ENCODE peak calls at places on chromosomes 4 and X, in eight cellular contexts. W, J, B, Z, P, V, G and D are unnamed samples.

GRCh38 chr4:7254736-7255487 is 62.6 kb downstream of the SORCS2 start:
- DNase-seq in V (peak; percentile 48), J (no peak), Z (no peak), P (no peak), W (no peak), G (no peak), B (peak; percentile 85), D (peak; percentile 83)

GRCh38 chrX:68461541-68461940 is 28.2 kb upstream of the OPHN1 start:
- DNase-seq in B (no peak), W (no peak), V (no peak), J (no peak), G (no peak), P (no peak), Z (no peak), D (no peak)

GRCh38 chr4:78525559-78525958 is 26.0 kb upstream of the ANXA3 start:
- DNase-seq in B (no peak), V (no peak), J (no peak), Z (no peak), W (no peak), G (no peak), P (no peak), D (no peak)

GRCh38 chr4:55096045-55096444 is 29.4 kb downstream of the KDR start:
- DNase-seq in W (no peak), Z (no peak), G (no peak), V (no peak), J (no peak), P (no peak), B (no peak), D (no peak)

GRCh38 chr4:152115794-152116193 is 355.0 kb upstream of the GATB start:
- DNase-seq in B (no peak), Z (no peak), V (no peak), W (no peak), J (peak; percentile 95), P (no peak), G (no peak), D (peak; percentile 32)

GRCh38 chr4:8643441-8643840 is 50.9 kb downstream of the CPZ start:
- DNase-seq in P (no peak), G (no peak), W (no peak), V (no peak), J (no peak), B (no peak), Z (no peak), D (no peak)

GRCh38 chr4:48008021-48008596 is 8.4 kb downstream of the CNGA1 start:
- DNase-seq in G (no peak), P (no peak), Z (no peak), B (peak; percentile 14), J (peak; percentile 9), V (peak; percentile 11), W (peak; percentile 20), D (no peak)

GRCh38 chr4:84389406-84389805 is 109.7 kb downstream of the NKX6-1 start:
- DNase-seq in W (peak; percentile 9), J (no peak), P (no peak), V (no peak), Z (no peak), G (no peak), B (peak; percentile 37), D (no peak)

GRCh38 chr4:184446132-184446531 is 28.2 kb downstream of the IRF2 start:
- DNase-seq in W (no peak), J (no peak), P (no peak), G (no peak), V (no peak), Z (no peak), B (no peak), D (no peak)

GRCh38 chr4:184329235-184330007 is 111.7 kb upstream of the ENPP6 start:
- DNase-seq in V (no peak), W (no peak), Z (peak; percentile 24), G (no peak), J (no peak), P (no peak), B (no peak), D (no peak)

GRCh38 chrX:44105228-44105913 is 132.2 kb upstream of the NDP start:
- DNase-seq in Z (peak; percentile 50), J (peak; percentile 4), B (no peak), W (no peak), V (no peak), G (no peak), P (no peak), D (no peak)

GRCh38 chr4:8188743-8189550 is 10.1 kb upstream of the SH3TC1 start:
- DNase-seq in Z (no peak), G (no peak), W (no peak), P (no peak), J (no peak), V (no peak), B (no peak), D (no peak)

GRCh38 chr4:182884046-182884445 is 33.1 kb downstream of the DCTD start:
- DNase-seq in W (no peak), G (no peak), Z (no peak), J (no peak), P (no peak), B (no peak), V (no peak), D (no peak)

GRCh38 chr4:119490335-119490734 is 138.3 kb downstream of the PDE5A start:
- DNase-seq in Z (peak; percentile 63), W (peak; percentile 26), G (no peak), P (no peak), B (peak; percentile 31), J (peak; percentile 39), V (peak; percentile 16), D (peak; percentile 27)

GRCh38 chrX:48769230-48769629 is 7.7 kb downstream of the GLOD5 start:
- DNase-seq in W (no peak), Z (no peak), J (no peak), P (no peak), B (no peak), V (no peak), G (no peak), D (no peak)

GRCh38 chr4:183335369-183335940 is 13.2 kb upstream of the CLDN24 start:
- DNase-seq in J (peak; percentile 83), V (peak; percentile 56), W (peak; percentile 86), Z (no peak), G (no peak), P (no peak), B (peak; percentile 94), D (no peak)

GRCh38 chrX:13533726-13534125 is 35.7 kb upstream of the EGFL6 start:
- DNase-seq in P (no peak), J (no peak), V (peak; percentile 22), G (no peak), W (peak; percentile 2), Z (no peak), B (peak; percentile 66), D (no peak)

GRCh38 chrX:73214366-73215094 is at the start of gene NAP1L2:
- DNase-seq in V (peak; percentile 3), Z (peak; percentile 71), W (peak; percentile 5), B (peak; percentile 16), P (peak; percentile 48), G (peak; percentile 45), J (peak; percentile 4), D (peak; percentile 0)

GRCh38 chr4:175671491-175671934 is 140.6 kb downstream of the GPM6A start:
- DNase-seq in W (no peak), V (no peak), G (no peak), Z (peak; percentile 83), B (no peak), J (peak; percentile 12), P (no peak), D (no peak)

GRCh38 chrX:103756736-103757135 is 19.9 kb upstream of the PLP1 start:
- DNase-seq in V (no peak), G (no peak), Z (no peak), B (no peak), W (no peak), J (no peak), P (no peak), D (no peak)

GRCh38 chrX:88613338-88613737 is 133.7 kb upstream of the CPXCR1 start:
- DNase-seq in G (no peak), V (peak; percentile 7), J (peak; percentile 12), W (no peak), B (peak; percentile 2), Z (peak; percentile 57), P (no peak), D (no peak)

GRCh38 chrX:47272013-47272408 is 39.2 kb downstream of the USP11 start:
- DNase-seq in P (no peak), G (no peak), Z (no peak), B (no peak), V (no peak), W (no peak), J (no peak), D (no peak)

DNA sequence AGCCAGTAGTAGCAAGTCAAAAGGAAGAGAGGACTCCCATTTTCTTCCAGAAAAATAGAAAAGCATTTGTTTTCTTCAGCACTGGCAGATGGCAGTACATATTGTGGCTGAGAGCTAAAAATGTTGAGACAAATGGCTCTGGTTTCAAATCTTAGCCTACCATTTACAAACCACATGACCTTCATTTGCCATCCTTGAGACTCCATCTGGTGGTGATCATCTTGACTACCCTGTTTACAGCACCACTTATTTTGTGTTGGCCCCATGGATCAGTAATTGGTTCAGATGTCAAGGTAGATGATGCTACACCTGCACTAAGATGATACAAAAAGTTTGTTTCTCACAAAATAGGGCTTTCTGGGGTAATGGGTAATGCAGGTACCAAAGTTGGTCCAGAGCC is 951.8 kb upstream of the IGFBP7 start:
- DNase-seq in P (no peak), G (no peak), W (no peak), Z (no peak), J (no peak), B (no peak), V (peak; percentile 15), D (peak; percentile 8)
- TF ChIP-seq CTCF in P (no peak), G (no peak), W (no peak), Z (peak; percentile 67), J (no peak), B (no peak), V (no peak), D (peak; percentile 8)

GRCh38 chr4:26179316-26179760 is 141.5 kb upstream of the RBPJ start:
- DNase-seq in Z (no peak), G (no peak), V (no peak), J (no peak), W (no peak), P (no peak), B (no peak), D (peak; percentile 82)
- H3K4me3 ChIP-seq in Z (no peak overlapping the region), G (no peak overlapping the region), V (no peak overlapping the region), J (no peak overlapping the region), W (no peak overlapping the region), P (no peak overlapping the region), B (no peak overlapping the region), D (no peak overlapping the region)

GRCh38 chr4:77047037-77047436 is 28.8 kb downstream of the CCNI start:
- DNase-seq in J (peak; percentile 6), Z (no peak), B (peak; percentile 47), W (peak; percentile 48), P (no peak), G (no peak), V (no peak), D (peak; percentile 19)
- TF ChIP-seq CTCF in J (peak; percentile 27), Z (peak; percentile 62), B (peak; percentile 38), W (peak; percentile 45), P (no peak), G (peak; percentile 22), V (peak; percentile 16), D (peak; percentile 10)

DNA sequence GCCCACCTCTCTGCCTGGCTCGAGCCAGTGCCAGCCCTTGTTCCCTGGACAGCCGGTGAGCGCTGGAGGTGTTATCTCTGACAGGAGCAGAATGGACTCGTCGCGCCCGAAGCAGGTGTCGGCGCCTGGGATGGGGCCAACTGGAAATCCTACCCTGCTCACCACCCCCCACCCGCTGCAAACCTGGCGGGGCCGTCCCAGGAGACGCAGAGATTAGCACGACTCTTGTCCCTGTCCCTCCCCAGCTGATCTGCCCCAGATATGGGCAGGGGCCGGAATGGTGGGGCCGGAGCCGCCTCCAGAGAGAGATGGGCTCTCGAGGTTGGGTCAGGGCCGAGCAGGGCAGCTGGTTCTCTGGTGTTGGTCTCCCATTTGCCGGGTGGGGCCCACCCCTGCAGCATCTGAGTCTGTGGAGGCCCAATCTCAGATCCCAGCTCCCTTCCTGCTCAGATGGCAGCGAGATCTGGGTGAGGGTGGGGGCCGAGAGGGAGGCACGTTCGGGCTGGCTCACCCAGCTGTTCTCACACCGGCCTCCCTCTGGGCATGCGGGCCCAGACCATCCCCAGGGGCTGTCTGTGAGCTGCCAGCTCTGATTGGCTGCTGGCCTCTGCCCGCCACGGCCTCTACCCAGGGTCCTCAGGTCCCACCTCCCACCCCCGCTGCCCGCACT is 20.1 kb upstream of the FGFR3 start:
- DNase-seq in G (no peak), Z (no peak), P (no peak), J (no peak), W (no peak), V (no peak), B (no peak), D (no peak)
- H3K4me3 ChIP-seq in G (no peak overlapping the region), Z (no peak overlapping the region), P (no peak overlapping the region), J (no peak overlapping the region), W (no peak overlapping the region), V (no peak overlapping the region), B (no peak overlapping the region), D (no peak overlapping the region)